ENCODE peak calls at places on chromosomes 16 and 17, in six cellular contexts. One of them, this sample, is unnamed.

GRCh38 chr17:3798273-3799180 is 2.5 kb downstream of the ITGAE start:
- DNase-seq in endothelial cell of umbilical vein: no peak
- DNase-seq in body of pancreas: no peak
- DNase-seq in tibial nerve: no peak
- DNase-seq in AG09309: no peak
- DNase-seq in fibroblast of mammary gland: peak; percentile 25
- DNase-seq in this sample: no peak

GRCh38 chr17:5078106-5079028 is at the start of gene ZFP3:
- DNase-seq in endothelial cell of umbilical vein: peak; percentile 68
- DNase-seq in body of pancreas: peak; percentile 85
- DNase-seq in tibial nerve: peak; percentile 42
- DNase-seq in AG09309: peak; percentile 40
- DNase-seq in fibroblast of mammary gland: peak; percentile 80
- DNase-seq in this sample: no peak

GRCh38 chr16:46583036-46583435 is 38.1 kb downstream of the SHCBP1 start:
- DNase-seq in endothelial cell of umbilical vein: no peak
- DNase-seq in body of pancreas: no peak
- DNase-seq in tibial nerve: no peak
- DNase-seq in AG09309: no peak
- DNase-seq in fibroblast of mammary gland: no peak
- DNase-seq in this sample: no peak

GRCh38 chr17:41942626-41943025 is 12.2 kb downstream of the ODAD4 start:
- DNase-seq in endothelial cell of umbilical vein: no peak
- DNase-seq in body of pancreas: no peak
- DNase-seq in tibial nerve: no peak
- DNase-seq in AG09309: no peak
- DNase-seq in fibroblast of mammary gland: no peak
- DNase-seq in this sample: no peak

GRCh38 chr16:3904875-3905274 is 24.4 kb upstream of the CREBBP start:
- DNase-seq in endothelial cell of umbilical vein: no peak
- DNase-seq in body of pancreas: no peak
- DNase-seq in tibial nerve: no peak
- DNase-seq in AG09309: no peak
- DNase-seq in fibroblast of mammary gland: no peak
- DNase-seq in this sample: no peak

GRCh38 chr17:16872836-16873653 is 98.9 kb downstream of the TNFRSF13B start:
- DNase-seq in endothelial cell of umbilical vein: no peak
- DNase-seq in body of pancreas: peak; percentile 14
- DNase-seq in tibial nerve: no peak
- DNase-seq in AG09309: no peak
- DNase-seq in fibroblast of mammary gland: peak; percentile 13
- DNase-seq in this sample: peak; percentile 77

GRCh38 chr16:85010446-85010930 is 847 bp downstream of the ZDHHC7 start:
- DNase-seq in endothelial cell of umbilical vein: peak; percentile 28
- DNase-seq in body of pancreas: no peak
- DNase-seq in tibial nerve: no peak
- DNase-seq in AG09309: no peak
- DNase-seq in fibroblast of mammary gland: no peak
- DNase-seq in this sample: no peak

GRCh38 chr17:5592382-5592781 is 8.1 kb upstream of the NLRP1 start:
- DNase-seq in endothelial cell of umbilical vein: peak; percentile 55
- DNase-seq in body of pancreas: no peak
- DNase-seq in tibial nerve: no peak
- DNase-seq in AG09309: no peak
- DNase-seq in fibroblast of mammary gland: peak; percentile 56
- DNase-seq in this sample: no peak

GRCh38 chr16:12095275-12096161 is 119.0 kb downstream of the SNX29 start:
- DNase-seq in endothelial cell of umbilical vein: peak; percentile 64
- DNase-seq in body of pancreas: peak; percentile 60
- DNase-seq in tibial nerve: peak; percentile 55
- DNase-seq in AG09309: no peak
- DNase-seq in fibroblast of mammary gland: peak; percentile 55
- DNase-seq in this sample: no peak

GRCh38 chr17:74368341-74369152 is 1.2 kb downstream of the GPR142 start:
- DNase-seq in endothelial cell of umbilical vein: peak; percentile 44
- DNase-seq in body of pancreas: peak; percentile 79
- DNase-seq in tibial nerve: peak; percentile 75
- DNase-seq in AG09309: no peak
- DNase-seq in fibroblast of mammary gland: peak; percentile 52
- DNase-seq in this sample: no peak

GRCh38 chr17:77269696-77270681 is 129.2 kb downstream of the SEC14L1 start:
- DNase-seq in endothelial cell of umbilical vein: no peak
- DNase-seq in body of pancreas: no peak
- DNase-seq in tibial nerve: no peak
- DNase-seq in AG09309: no peak
- DNase-seq in fibroblast of mammary gland: no peak
- DNase-seq in this sample: no peak

GRCh38 chr16:4307215-4308037 is 8.4 kb upstream of the GLIS2 start:
- DNase-seq in endothelial cell of umbilical vein: peak; percentile 88
- DNase-seq in body of pancreas: peak; percentile 97
- DNase-seq in tibial nerve: peak; percentile 78
- DNase-seq in AG09309: peak; percentile 67
- DNase-seq in fibroblast of mammary gland: peak; percentile 87
- DNase-seq in this sample: peak; percentile 96

GRCh38 chr17:76394166-76394565 is 9.8 kb downstream of the SPHK1 start:
- DNase-seq in endothelial cell of umbilical vein: no peak
- DNase-seq in body of pancreas: no peak
- DNase-seq in tibial nerve: no peak
- DNase-seq in AG09309: no peak
- DNase-seq in fibroblast of mammary gland: no peak
- DNase-seq in this sample: no peak

GRCh38 chr17:80457236-80457856 is 19.1 kb downstream of the NPTX1 start:
- DNase-seq in endothelial cell of umbilical vein: no peak
- DNase-seq in body of pancreas: no peak
- DNase-seq in tibial nerve: no peak
- DNase-seq in AG09309: no peak
- DNase-seq in fibroblast of mammary gland: no peak
- DNase-seq in this sample: no peak

GRCh38 chr17:66337866-66338472 is 35.6 kb downstream of the PRKCA start:
- DNase-seq in endothelial cell of umbilical vein: no peak
- DNase-seq in body of pancreas: no peak
- DNase-seq in tibial nerve: no peak
- DNase-seq in AG09309: peak; percentile 3
- DNase-seq in fibroblast of mammary gland: no peak
- DNase-seq in this sample: no peak

GRCh38 chr17:67982034-67982640 is 14.1 kb downstream of the C17orf58 start:
- DNase-seq in endothelial cell of umbilical vein: no peak
- DNase-seq in body of pancreas: no peak
- DNase-seq in tibial nerve: no peak
- DNase-seq in AG09309: no peak
- DNase-seq in fibroblast of mammary gland: no peak
- DNase-seq in this sample: no peak

GRCh38 chr17:27544350-27545131 is 86.4 kb upstream of the LGALS9 start:
- DNase-seq in endothelial cell of umbilical vein: no peak
- DNase-seq in body of pancreas: no peak
- DNase-seq in tibial nerve: no peak
- DNase-seq in AG09309: no peak
- DNase-seq in fibroblast of mammary gland: no peak
- DNase-seq in this sample: no peak

GRCh38 chr16:86181526-86181925 is 282.6 kb downstream of the IRF8 start:
- DNase-seq in endothelial cell of umbilical vein: no peak
- DNase-seq in body of pancreas: no peak
- DNase-seq in tibial nerve: no peak
- DNase-seq in AG09309: no peak
- DNase-seq in fibroblast of mammary gland: no peak
- DNase-seq in this sample: no peak

GRCh38 chr16:2857451-2858244 is at the start of gene PRSS22:
- DNase-seq in endothelial cell of umbilical vein: no peak
- DNase-seq in body of pancreas: peak; percentile 82
- DNase-seq in tibial nerve: no peak
- DNase-seq in AG09309: no peak
- DNase-seq in fibroblast of mammary gland: no peak
- DNase-seq in this sample: no peak

GRCh38 chr16:86628614-86629013 is 50.3 kb downstream of the FOXL1 start:
- DNase-seq in endothelial cell of umbilical vein: no peak
- DNase-seq in body of pancreas: no peak
- DNase-seq in tibial nerve: no peak
- DNase-seq in AG09309: no peak
- DNase-seq in fibroblast of mammary gland: no peak
- DNase-seq in this sample: no peak

GRCh38 chr17:47830396-47830907 is 889 bp downstream of the MRPL10 start:
- DNase-seq in endothelial cell of umbilical vein: no peak
- DNase-seq in body of pancreas: no peak
- DNase-seq in tibial nerve: no peak
- DNase-seq in AG09309: no peak
- DNase-seq in fibroblast of mammary gland: no peak
- DNase-seq in this sample: no peak

GRCh38 chr16:53089434-53090270 is 34.9 kb downstream of the CHD9 start:
- DNase-seq in endothelial cell of umbilical vein: peak; percentile 75
- DNase-seq in body of pancreas: no peak
- DNase-seq in tibial nerve: peak; percentile 50
- DNase-seq in AG09309: no peak
- DNase-seq in fibroblast of mammary gland: peak; percentile 64
- DNase-seq in this sample: no peak

GRCh38 chr17:59763861-59764260 is 56.4 kb downstream of the VMP1 start:
- DNase-seq in endothelial cell of umbilical vein: peak; percentile 81
- DNase-seq in body of pancreas: no peak
- DNase-seq in tibial nerve: no peak
- DNase-seq in AG09309: no peak
- DNase-seq in fibroblast of mammary gland: peak; percentile 93
- DNase-seq in this sample: no peak

GRCh38 chr17:49997256-49997735 is 2.3 kb upstream of the DLX3 start:
- DNase-seq in endothelial cell of umbilical vein: no peak
- DNase-seq in body of pancreas: no peak
- DNase-seq in tibial nerve: no peak
- DNase-seq in AG09309: no peak
- DNase-seq in fibroblast of mammary gland: no peak
- DNase-seq in this sample: no peak

GRCh38 chr17:60256174-60256573 is 106.4 kb downstream of the CA4 start:
- DNase-seq in endothelial cell of umbilical vein: peak; percentile 18
- DNase-seq in body of pancreas: no peak
- DNase-seq in tibial nerve: no peak
- DNase-seq in AG09309: no peak
- DNase-seq in fibroblast of mammary gland: no peak
- DNase-seq in this sample: no peak

GRCh38 chr17:82644148-82644547 is 4.1 kb downstream of the WDR45B start:
- DNase-seq in endothelial cell of umbilical vein: no peak
- DNase-seq in body of pancreas: no peak
- DNase-seq in tibial nerve: no peak
- DNase-seq in AG09309: no peak
- DNase-seq in fibroblast of mammary gland: no peak
- DNase-seq in this sample: no peak
- TF ChIP-seq CTCF in endothelial cell of umbilical vein: no peak
- TF ChIP-seq CTCF in body of pancreas: no peak
- TF ChIP-seq CTCF in tibial nerve: no peak
- TF ChIP-seq CTCF in AG09309: no peak
- TF ChIP-seq CTCF in fibroblast of mammary gland: no peak
- TF ChIP-seq CTCF in this sample: no peak

DNA sequence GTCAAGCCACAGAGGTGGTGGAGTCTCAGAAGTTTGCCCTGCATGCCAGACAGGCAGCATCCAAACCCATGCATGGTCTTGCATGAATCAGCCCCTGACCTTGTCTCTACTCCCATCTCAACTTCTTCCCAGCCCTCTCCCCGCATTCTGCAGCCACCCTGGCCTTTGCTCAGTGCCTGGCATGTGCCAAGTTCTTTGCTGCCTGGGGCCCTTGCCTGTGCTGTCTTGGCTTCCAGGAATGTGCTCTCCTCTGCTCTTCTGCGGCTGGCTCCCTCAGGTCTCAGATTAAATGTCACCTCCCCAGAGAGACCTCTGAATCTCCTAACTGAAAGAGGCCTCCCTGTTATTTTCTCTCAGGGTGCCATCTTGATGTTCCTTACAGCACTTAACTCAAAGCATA is 17.6 kb downstream of the DRC3 start:
- DNase-seq in endothelial cell of umbilical vein: no peak
- DNase-seq in body of pancreas: no peak
- DNase-seq in tibial nerve: no peak
- DNase-seq in AG09309: no peak
- DNase-seq in fibroblast of mammary gland: no peak
- DNase-seq in this sample: no peak
- TF ChIP-seq CTCF in endothelial cell of umbilical vein: no peak
- TF ChIP-seq CTCF in body of pancreas: no peak
- TF ChIP-seq CTCF in tibial nerve: no peak
- TF ChIP-seq CTCF in AG09309: no peak
- TF ChIP-seq CTCF in fibroblast of mammary gland: no peak
- TF ChIP-seq CTCF in this sample: no peak

GRCh38 chr16:56866955-56867830 is 2.2 kb downstream of the SLC12A3 start:
- DNase-seq in endothelial cell of umbilical vein: peak; percentile 57
- DNase-seq in body of pancreas: peak; percentile 63
- DNase-seq in tibial nerve: peak; percentile 86
- DNase-seq in AG09309: peak; percentile 41
- DNase-seq in fibroblast of mammary gland: peak; percentile 72
- DNase-seq in this sample: no peak
- TF ChIP-seq CTCF in endothelial cell of umbilical vein: peak; percentile 56
- TF ChIP-seq CTCF in body of pancreas: peak; percentile 66
- TF ChIP-seq CTCF in tibial nerve: peak; percentile 74
- TF ChIP-seq CTCF in AG09309: peak; percentile 64
- TF ChIP-seq CTCF in fibroblast of mammary gland: peak; percentile 72
- TF ChIP-seq CTCF in this sample: peak; percentile 79

GRCh38 chr17:19568016-19568350 is 34.3 kb downstream of the SLC47A1 start:
- DNase-seq in endothelial cell of umbilical vein: no peak
- DNase-seq in body of pancreas: no peak
- DNase-seq in tibial nerve: no peak
- DNase-seq in AG09309: no peak
- DNase-seq in fibroblast of mammary gland: no peak
- DNase-seq in this sample: no peak

GRCh38 chr17:19566176-19566575 is 32.5 kb downstream of the SLC47A1 start:
- DNase-seq in endothelial cell of umbilical vein: no peak
- DNase-seq in body of pancreas: no peak
- DNase-seq in tibial nerve: no peak
- DNase-seq in AG09309: no peak
- DNase-seq in fibroblast of mammary gland: no peak
- DNase-seq in this sample: no peak

GRCh38 chr17:19569785-19570496 is 36.3 kb downstream of the SLC47A1 start:
- DNase-seq in endothelial cell of umbilical vein: no peak
- DNase-seq in body of pancreas: no peak
- DNase-seq in tibial nerve: no peak
- DNase-seq in AG09309: no peak
- DNase-seq in fibroblast of mammary gland: no peak
- DNase-seq in this sample: no peak

GRCh38 chr17:19570497-19571151 is 37.0 kb downstream of the SLC47A1 start:
- DNase-seq in endothelial cell of umbilical vein: no peak
- DNase-seq in body of pancreas: peak; percentile 18
- DNase-seq in tibial nerve: no peak
- DNase-seq in AG09309: no peak
- DNase-seq in fibroblast of mammary gland: no peak
- DNase-seq in this sample: no peak

DNA sequence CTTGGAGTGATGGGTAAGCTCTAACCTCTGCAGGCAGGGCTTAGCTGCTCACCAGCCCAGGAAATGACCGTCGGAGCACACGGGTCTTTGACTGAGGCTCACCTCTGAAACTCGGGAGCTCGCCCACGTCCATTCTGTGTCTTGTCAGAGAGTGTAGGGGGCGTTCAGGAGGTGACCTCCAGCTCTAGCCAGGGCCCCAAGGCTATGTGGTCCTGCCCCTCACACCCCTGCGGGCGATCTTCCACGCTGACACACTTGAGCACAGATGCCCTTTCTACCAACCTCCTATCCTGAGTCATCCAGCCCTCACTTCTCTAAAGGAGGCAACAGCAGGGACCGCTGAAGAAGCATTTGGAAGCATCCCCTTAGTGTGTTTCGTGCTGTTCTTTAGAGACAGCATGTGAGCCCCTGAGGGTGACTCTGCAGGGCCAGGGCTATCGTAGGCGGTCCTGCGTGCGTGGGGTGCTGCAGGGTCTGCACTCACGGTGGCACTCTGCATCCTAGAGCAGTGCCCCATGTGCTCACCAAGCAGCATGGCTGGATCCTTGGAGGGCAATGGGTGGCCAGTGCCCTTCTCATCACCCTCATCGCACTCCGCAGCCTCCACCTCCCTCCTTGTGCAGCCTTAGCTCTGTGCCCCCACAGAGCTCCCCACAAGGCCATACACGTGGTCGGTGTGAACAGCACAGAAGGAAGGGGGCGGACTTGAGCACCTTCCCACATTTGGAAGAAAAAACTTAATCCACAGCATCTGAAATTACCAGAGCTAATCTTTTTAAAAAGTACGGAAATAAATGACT is 33.8 kb downstream of the SLC47A1 start:
- DNase-seq in endothelial cell of umbilical vein: no peak
- DNase-seq in body of pancreas: no peak
- DNase-seq in tibial nerve: no peak
- DNase-seq in AG09309: no peak
- DNase-seq in fibroblast of mammary gland: no peak
- DNase-seq in this sample: no peak
- TF ChIP-seq CTCF in endothelial cell of umbilical vein: no peak
- TF ChIP-seq CTCF in body of pancreas: no peak
- TF ChIP-seq CTCF in tibial nerve: no peak
- TF ChIP-seq CTCF in AG09309: no peak
- TF ChIP-seq CTCF in fibroblast of mammary gland: no peak
- TF ChIP-seq CTCF in this sample: no peak

This sample was measured in osteocyte.